ENCODE peak calls at places on chromosomes 1 and 21, in five cellular contexts. E is astrocyte of the spinal cord, Q is AG04450, L is GM20000, V is H1. H is an unnamed sample.

GRCh38 chr1:40532844-40533424 is 1.5 kb downstream of the ZNF684 start:
- DNase-seq in E (peak; percentile 49), Q (no peak), L (peak; percentile 61), V (no peak), H (peak; percentile 65)

GRCh38 chr1:164695956-164696665 is 137.1 kb downstream of the PBX1 start:
- DNase-seq in E (peak; percentile 8), Q (no peak), L (no peak), V (no peak), H (peak; percentile 50)

GRCh38 chr1:23211955-23212354 is 5.3 kb downstream of the HTR1D start:
- DNase-seq in E (no peak), Q (no peak), L (no peak), V (no peak), H (no peak)

GRCh38 chr1:6208723-6209660 is 3.1 kb downstream of the RNF207 start:
- DNase-seq in E (peak; percentile 26), Q (no peak), L (peak; percentile 80), V (peak; percentile 67), H (no peak)

GRCh38 chr1:64996541-64997257 is 30.4 kb upstream of the JAK1 start:
- DNase-seq in E (no peak), Q (no peak), L (no peak), V (no peak), H (no peak)

GRCh38 chr21:36397606-36398005 is 12.4 kb downstream of the CHAF1B start:
- DNase-seq in E (no peak), Q (no peak), L (no peak), V (no peak), H (no peak)

GRCh38 chr1:59568158-59568935 is 246.4 kb upstream of the HOOK1 start:
- DNase-seq in E (no peak), Q (no peak), L (no peak), V (no peak), H (peak; percentile 26)

GRCh38 chr1:33094971-33095604 is 14.1 kb downstream of the AZIN2 start:
- DNase-seq in E (peak; percentile 75), Q (peak; percentile 29), L (no peak), V (peak; percentile 93), H (peak; percentile 70)

GRCh38 chr1:150161747-150162581 is 12.2 kb downstream of the PLEKHO1 start:
- DNase-seq in E (peak; percentile 51), Q (no peak), L (no peak), V (no peak), H (peak; percentile 24)

GRCh38 chr1:150164224-150164623 is 14.5 kb downstream of the PLEKHO1 start:
- DNase-seq in E (no peak), Q (no peak), L (no peak), V (no peak), H (no peak)

GRCh38 chr1:150162582-150162861 is 12.8 kb downstream of the PLEKHO1 start:
- DNase-seq in E (no peak), Q (no peak), L (no peak), V (peak; percentile 51), H (no peak)

GRCh38 chr1:150164769-150165168 is 15.1 kb downstream of the PLEKHO1 start:
- DNase-seq in E (peak; percentile 67), Q (no peak), L (no peak), V (no peak), H (no peak)

GRCh38 chr1:150162862-150163706 is 13.4 kb downstream of the PLEKHO1 start:
- DNase-seq in E (peak; percentile 100), Q (peak; percentile 99), L (peak; percentile 80), V (peak; percentile 79), H (peak; percentile 97)
- TF ChIP-seq CTCF in E (peak; percentile 4), Q (no peak), L (no peak), V (no peak), H (peak; percentile 25)

GRCh38 chr1:211258310-211258755 is 833 bp upstream of the RCOR3 start:
- DNase-seq in E (peak; percentile 86), Q (no peak), L (peak; percentile 70), V (peak; percentile 71), H (peak; percentile 92)
- TF ChIP-seq CTCF in E (no peak), Q (peak; percentile 11), L (no peak), V (no peak), H (no peak)

GRCh38 chr1:89525169-89525855 is 683 bp downstream of the LRRC8B start:
- DNase-seq in E (no peak), Q (no peak), L (peak; percentile 67), V (no peak), H (peak; percentile 41)
- TF ChIP-seq CTCF in E (no peak), Q (no peak), L (no peak), V (no peak), H (no peak)

GRCh38 chr1:66452982-66453381 is 81.0 kb upstream of the SGIP1 start:
- DNase-seq in E (no peak), Q (no peak), L (no peak), V (no peak), H (no peak)

GRCh38 chr1:66450847-66451246 is 83.1 kb upstream of the SGIP1 start:
- DNase-seq in E (no peak), Q (no peak), L (no peak), V (no peak), H (no peak)

GRCh38 chr1:66450043-66450514 is 83.9 kb upstream of the SGIP1 start:
- DNase-seq in E (no peak), Q (no peak), L (no peak), V (no peak), H (no peak)

GRCh38 chr1:66455446-66455845 is 78.5 kb upstream of the SGIP1 start:
- DNase-seq in E (no peak), Q (no peak), L (no peak), V (no peak), H (no peak)

GRCh38 chr1:66452162-66452561 is 81.8 kb upstream of the SGIP1 start:
- DNase-seq in E (no peak), Q (no peak), L (no peak), V (no peak), H (no peak)
- TF ChIP-seq CTCF in E (peak; percentile 29), Q (peak; percentile 40), L (no peak), V (no peak), H (no peak)

GRCh38 chr1:52552505-52553371 is at the start of gene TUT4:
- DNase-seq in E (peak; percentile 87), Q (peak; percentile 48), L (peak; percentile 77), V (peak; percentile 84), H (peak; percentile 79)
- TF ChIP-seq CTCF in E (peak; percentile 15), Q (no peak), L (no peak), V (no peak), H (no peak)

GRCh38 chr1:17744666-17745563 is 10.2 kb upstream of the ACTL8 start:
- DNase-seq in E (no peak), Q (no peak), L (no peak), V (no peak), H (no peak)
- TF ChIP-seq CTCF in E (peak; percentile 36), Q (no peak), L (no peak), V (peak; percentile 15), H (no peak)

GRCh38 chr1:116762281-116762680 is 8.1 kb downstream of the CD2 start:
- DNase-seq in E (no peak), Q (no peak), L (no peak), V (peak; percentile 1), H (no peak)
- TF ChIP-seq CTCF in E (no peak), Q (no peak), L (no peak), V (no peak), H (no peak)

GRCh38 chr1:54950361-54951163 is 29.9 kb upstream of the TMEM61 start:
- DNase-seq in E (peak; percentile 83), Q (peak; percentile 70), L (peak; percentile 63), V (peak; percentile 93), H (peak; percentile 89)
- TF ChIP-seq CTCF in E (peak; percentile 68), Q (peak; percentile 79), L (peak; percentile 59), V (peak; percentile 84), H (peak; percentile 64)